ENCODE peak calls at places on chromosomes 1 and 21, in five cellular contexts. Q is cardiac muscle cell, X is A549, D is glutamatergic neuron, W is fibroblast of mammary gland. A is an unnamed sample.

GRCh38 chr1:152777510-152778137 is 2.7 kb downstream of the LCE1F start:
- DNase-seq in D (peak; percentile 48), X (peak; percentile 48), W (peak; percentile 32), Q (no peak), A (peak; percentile 51)

GRCh38 chr1:215543191-215543606 is 23.9 kb upstream of the KCTD3 start:
- DNase-seq in W (peak; percentile 83), Q (peak; percentile 87), X (no peak), D (no peak), A (no peak)

GRCh38 chr1:207868252-207868768 is 42.6 kb downstream of the CD34 start:
- DNase-seq in Q (peak; percentile 44), D (no peak), X (no peak), W (peak; percentile 48), A (no peak)

GRCh38 chr21:15506086-15506485 is 223.7 kb upstream of the USP25 start:
- DNase-seq in W (no peak), Q (no peak), X (no peak), D (no peak), A (no peak)

GRCh38 chr1:202155478-202156021 is 4.9 kb downstream of the PTPN7 start:
- DNase-seq in X (peak; percentile 78), W (peak; percentile 28), Q (no peak), D (no peak), A (no peak)

GRCh38 chr1:225652726-225653462 is at the start of gene ENAH:
- DNase-seq in Q (peak; percentile 90), W (peak; percentile 66), D (peak; percentile 92), X (peak; percentile 88), A (peak; percentile 71)

GRCh38 chr1:23913212-23913880 is at the start of gene CNR2:
- DNase-seq in W (no peak), X (no peak), Q (no peak), D (no peak), A (no peak)

GRCh38 chr1:109783436-109783835 is 19.7 kb upstream of the EPS8L3 start:
- DNase-seq in W (peak; percentile 74), D (no peak), X (peak; percentile 90), Q (peak; percentile 78), A (no peak)

GRCh38 chr21:41168391-41169257 is 664 bp downstream of the BACE2 start:
- DNase-seq in W (peak; percentile 62), D (peak; percentile 36), Q (peak; percentile 75), X (peak; percentile 29), A (peak; percentile 53)

GRCh38 chr1:245858683-245859509 is 648.2 kb downstream of the SMYD3 start:
- DNase-seq in W (peak; percentile 75), Q (peak; percentile 59), X (peak; percentile 3), D (no peak), A (no peak)
- TF ChIP-seq CTCF in W (peak; percentile 55), Q (peak; percentile 51), X (peak; percentile 2), D (no peak), A (no peak)

GRCh38 chr1:64654519-64655341 is 90.1 kb upstream of the RAVER2 start:
- DNase-seq in W (peak; percentile 51), Q (peak; percentile 48), X (no peak), D (no peak), A (no peak)
- TF ChIP-seq CTCF in W (peak; percentile 18), Q (peak; percentile 17), X (no peak), D (no peak), A (no peak)

GRCh38 chr1:14804626-14805025 is 206.1 kb downstream of the KAZN start:
- DNase-seq in W (no peak), X (peak; percentile 9), D (no peak), Q (no peak), A (peak; percentile 36)
- TF ChIP-seq CTCF in W (peak; percentile 10), X (no peak), D (no peak), Q (peak; percentile 40), A (peak; percentile 42)

GRCh38 chr1:63973005-63973419 is 199.2 kb downstream of the ROR1 start:
- DNase-seq in Q (no peak), W (peak; percentile 54), D (no peak), X (no peak), A (no peak)
- TF ChIP-seq CTCF in Q (no peak), W (no peak), D (no peak), X (no peak), A (no peak)

GRCh38 chr21:23968008-23968407 is 1639.3 kb downstream of the MRPL39 start:
- DNase-seq in Q (no peak), X (no peak), D (no peak), W (no peak), A (no peak)

GRCh38 chr21:23963454-23963853 is 1643.8 kb downstream of the MRPL39 start:
- DNase-seq in W (no peak), Q (no peak), X (no peak), D (no peak), A (no peak)

GRCh38 chr21:23968722-23969647 is 1638.3 kb downstream of the MRPL39 start:
- DNase-seq in Q (no peak), D (peak; percentile 65), X (peak; percentile 4), W (peak; percentile 17), A (peak; percentile 66)
- TF ChIP-seq CTCF in Q (peak; percentile 10), D (peak; percentile 85), X (no peak), W (peak; percentile 37), A (peak; percentile 44)

GRCh38 chr1:196144588-196144987 is 463.7 kb downstream of the KCNT2 start:
- DNase-seq in X (no peak), W (no peak), D (no peak), Q (no peak), A (no peak)
- TF ChIP-seq CTCF in X (no peak), W (no peak), D (no peak), Q (no peak), A (no peak)

DNA sequence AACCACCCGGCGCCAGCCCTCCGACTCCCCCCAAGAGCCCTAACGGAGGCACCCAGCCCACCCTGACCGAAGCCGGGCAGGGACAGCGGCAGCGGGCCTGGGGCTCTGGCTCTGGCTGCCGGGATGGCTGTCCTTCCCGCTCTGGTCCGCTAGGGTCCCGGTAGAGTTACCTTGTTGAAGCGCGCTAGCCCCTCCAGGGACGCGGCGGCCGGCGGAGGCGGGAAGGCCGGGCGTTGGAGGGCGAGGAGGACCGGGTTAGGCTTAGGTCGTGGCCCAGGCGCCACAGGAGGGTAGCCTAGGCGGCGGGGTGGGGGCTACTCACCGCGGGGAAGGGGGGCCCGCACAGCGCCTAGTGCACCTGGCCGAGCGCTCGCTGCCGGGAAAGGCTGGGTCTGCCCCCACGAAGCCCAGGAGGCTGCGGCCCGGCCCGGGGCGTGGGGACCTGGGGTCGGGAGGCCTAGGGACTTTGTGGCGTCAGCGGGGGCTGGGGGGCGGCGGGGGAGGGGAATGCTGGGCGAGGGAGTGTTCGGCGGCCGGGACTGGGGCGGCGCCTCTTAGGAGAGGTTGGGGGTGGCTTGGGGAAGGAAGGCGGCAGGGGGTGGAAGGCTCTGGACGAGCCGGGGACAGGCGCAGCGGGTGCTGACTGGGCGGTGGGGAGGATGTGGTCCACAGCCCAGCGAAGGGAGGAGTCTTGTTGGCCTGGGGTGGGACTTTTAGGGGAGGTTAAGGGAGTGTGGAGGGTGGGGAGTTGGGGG is at the start of gene TRIM17:
- DNase-seq in W (no peak), Q (peak; percentile 44), D (peak; percentile 80), X (no peak), A (peak; percentile 70)
- TF ChIP-seq CTCF in W (no peak), Q (peak; percentile 40), D (peak; percentile 67), X (no peak), A (peak; percentile 64)

DNA sequence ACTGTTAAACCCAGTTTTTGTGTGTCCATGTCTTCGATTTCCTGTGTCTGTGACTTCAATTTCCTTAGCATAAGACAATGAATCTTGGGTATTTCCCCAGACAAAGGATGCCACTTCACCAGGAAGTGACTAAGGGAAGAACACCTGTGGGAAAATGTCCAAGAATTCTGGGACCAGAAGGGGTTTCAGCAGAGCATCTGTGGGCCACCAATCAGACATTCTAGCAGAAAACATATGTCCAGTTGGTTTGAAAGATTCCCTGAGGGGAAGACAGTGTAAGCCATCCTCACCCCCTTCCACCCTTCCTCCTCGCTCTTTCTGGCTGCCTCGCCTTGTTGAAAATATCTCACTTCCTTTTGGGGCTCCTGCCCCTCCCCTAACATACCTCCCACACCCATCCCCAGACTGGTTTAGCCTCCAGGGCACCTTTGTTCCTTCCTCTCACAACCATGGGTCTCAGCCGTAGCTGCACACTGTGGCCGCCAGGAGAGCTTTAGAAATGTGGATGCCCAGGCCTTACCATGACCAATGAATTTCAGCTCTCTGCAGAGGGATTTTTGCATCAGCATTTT is 25.5 kb upstream of the IFNAR1 start:
- DNase-seq in W (no peak), X (no peak), Q (no peak), D (no peak), A (no peak)
- TF ChIP-seq CTCF in W (no peak), X (no peak), Q (no peak), D (no peak), A (no peak)

GRCh38 chr1:16236091-16236494 is 890 bp downstream of the CPLANE2 start:
- DNase-seq in Q (peak; percentile 9), D (no peak), W (no peak), X (peak; percentile 72), A (no peak)
- TF ChIP-seq CTCF in Q (no peak), D (no peak), W (no peak), X (peak; percentile 5), A (peak; percentile 22)

A was measured in endothelial cell.